ENCODE peak calls at places on chromosome 6, in seven cellular contexts. O, A, R, I, F, Z and P are unnamed samples.

GRCh38 chr6:153028261-153028660 is 25.8 kb upstream of the MTRF1L start:
- DNase-seq in O (no peak), A (no peak), R (no peak), I (no peak), F (no peak), Z (no peak), P (no peak)

GRCh38 chr6:111417181-111417585 is 65.8 kb downstream of the REV3L start:
- DNase-seq in O (no peak), A (no peak), R (no peak), I (peak), F (no peak), Z (no peak), P (no peak)

GRCh38 chr6:149974825-149975224 is 11.1 kb downstream of the ULBP1 start:
- DNase-seq in O (no peak), A (no peak), R (no peak), I (no peak), F (no peak), Z (no peak), P (no peak)

GRCh38 chr6:89221971-89222887 is 5.1 kb upstream of the GABRR1 start:
- DNase-seq in O (no peak), A (no peak), R (no peak), I (peak), F (no peak), Z (no peak), P (no peak)

GRCh38 chr6:18742406-18742805 is 355.3 kb downstream of the RNF144B start:
- DNase-seq in O (no peak), A (no peak), R (no peak), I (no peak), F (no peak), Z (no peak), P (no peak)

GRCh38 chr6:110307368-110307767 is 50.8 kb downstream of the METTL24 start:
- DNase-seq in O (no peak), A (no peak), R (no peak), I (no peak), F (no peak), Z (no peak), P (no peak)

GRCh38 chr6:15462717-15463525 is 199.9 kb downstream of the DTNBP1 start:
- DNase-seq in O (no peak), A (no peak), R (no peak), I (peak), F (no peak), Z (no peak), P (no peak)

GRCh38 chr6:128519931-128520435 is 416 bp downstream of the PTPRK start:
- DNase-seq in O (no peak), A (no peak), R (no peak), I (peak), F (no peak), Z (no peak), P (no peak)

GRCh38 chr6:139290787-139291294 is 957 bp downstream of the TXLNB start:
- DNase-seq in O (no peak), A (no peak), R (no peak), I (no peak), F (no peak), Z (peak), P (no peak)

GRCh38 chr6:19410477-19410876 is 426.7 kb upstream of the ID4 start:
- DNase-seq in O (no peak), A (no peak), R (no peak), I (no peak), F (no peak), Z (no peak), P (no peak)

GRCh38 chr6:130583268-130583667 is 217.5 kb downstream of the TMEM200A start:
- DNase-seq in O (no peak), A (no peak), R (no peak), I (no peak), F (no peak), Z (no peak), P (peak)

GRCh38 chr6:27133281-27134227 is 113.9 kb upstream of the PRSS16 start:
- DNase-seq in O (peak), A (no peak), R (peak), I (no peak), F (no peak), Z (peak), P (no peak)

GRCh38 chr6:80520195-80520594 is 413.7 kb downstream of the BCKDHB start:
- DNase-seq in O (no peak), A (no peak), R (no peak), I (no peak), F (no peak), Z (no peak), P (no peak)

GRCh38 chr6:117840541-117840983 is 66.5 kb upstream of the SLC35F1 start:
- DNase-seq in O (peak), A (no peak), R (peak), I (peak), F (peak), Z (no peak), P (no peak)

GRCh38 chr6:139161169-139161568 is 26.3 kb downstream of the HECA start:
- DNase-seq in O (peak), A (no peak), R (peak), I (no peak), F (no peak), Z (no peak), P (no peak)

GRCh38 chr6:1871936-1872335 is 262.2 kb downstream of the FOXC1 start:
- DNase-seq in O (no peak), A (no peak), R (no peak), I (peak), F (no peak), Z (no peak), P (no peak)

GRCh38 chr6:69957990-69958559 is 91.7 kb downstream of the COL19A1 start:
- DNase-seq in O (no peak), A (no peak), R (no peak), I (no peak), F (no peak), Z (no peak), P (no peak)

GRCh38 chr6:110250838-110251237 is 70.6 kb downstream of the CDC40 start:
- DNase-seq in O (no peak), A (no peak), R (peak), I (no peak), F (peak), Z (no peak), P (peak)

DNA sequence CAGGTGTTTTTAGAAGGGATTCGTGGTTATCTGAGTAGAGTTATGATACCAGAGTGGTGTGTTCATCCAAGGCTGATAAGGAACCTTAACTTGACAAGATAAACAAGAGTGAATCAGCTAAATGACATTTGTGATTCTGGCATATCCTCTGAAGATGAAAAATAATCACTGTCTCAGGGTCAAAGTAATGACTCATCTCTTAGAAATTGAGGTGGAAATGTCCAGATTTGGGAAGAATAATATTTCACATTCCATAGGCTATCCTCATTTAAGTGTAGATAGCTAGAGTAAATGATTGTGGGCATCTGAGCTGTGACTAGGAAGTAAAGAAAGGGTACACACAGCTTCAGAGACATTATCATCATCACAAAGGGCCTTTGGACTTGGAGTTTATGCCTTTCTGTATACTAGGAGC is 255.7 kb downstream of the GJA1 start:
- DNase-seq in O (no peak), A (no peak), R (no peak), I (no peak), F (no peak), Z (no peak), P (peak)
- TF ChIP-seq JUND in O (no peak), A (no peak), R (no peak), I (peak), F (no peak), Z (no peak), P (no peak)

DNA sequence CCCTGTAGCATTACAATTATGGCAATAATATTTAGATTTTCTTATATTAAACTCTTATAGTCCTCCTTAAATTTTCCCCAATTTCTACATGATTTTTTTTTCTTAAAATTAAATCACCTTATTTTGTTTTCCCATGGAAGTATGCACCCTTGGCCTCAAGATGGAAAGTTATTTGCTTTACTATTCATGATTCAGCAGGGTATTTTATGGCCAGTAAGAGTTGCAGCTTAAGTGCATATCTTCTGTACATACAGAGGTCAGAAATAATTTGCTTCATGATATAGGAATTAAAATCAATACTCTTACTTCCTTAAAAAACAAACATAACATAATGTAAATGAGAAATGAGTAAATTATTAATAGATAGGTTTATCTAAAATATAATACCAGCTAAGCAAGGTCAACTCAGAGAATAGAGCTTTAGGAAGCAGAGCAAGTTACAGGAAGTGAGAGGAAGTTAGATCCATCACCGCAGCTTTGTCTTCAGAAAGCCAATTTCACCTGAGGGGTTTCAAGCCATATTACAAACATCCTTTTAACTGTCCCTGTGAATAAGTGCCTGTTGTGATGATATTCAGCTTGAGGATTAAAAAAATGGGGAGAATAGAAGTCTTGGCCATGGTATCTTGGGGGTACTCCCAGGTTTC is 24.6 kb upstream of the HS3ST5 start:
- DNase-seq in O (no peak), A (no peak), R (no peak), I (no peak), F (no peak), Z (no peak), P (no peak)
- TF ChIP-seq JUND in O (no peak), A (no peak), R (no peak), I (no peak), F (no peak), Z (no peak), P (no peak)

GRCh38 chr6:140854363-140854762 is 1278.4 kb upstream of the GJE1 start:
- DNase-seq in O (no peak), A (no peak), R (no peak), I (no peak), F (no peak), Z (no peak), P (no peak)
- TF ChIP-seq JUND in O (no peak), A (no peak), R (no peak), I (no peak), F (no peak), Z (no peak), P (no peak)

DNA sequence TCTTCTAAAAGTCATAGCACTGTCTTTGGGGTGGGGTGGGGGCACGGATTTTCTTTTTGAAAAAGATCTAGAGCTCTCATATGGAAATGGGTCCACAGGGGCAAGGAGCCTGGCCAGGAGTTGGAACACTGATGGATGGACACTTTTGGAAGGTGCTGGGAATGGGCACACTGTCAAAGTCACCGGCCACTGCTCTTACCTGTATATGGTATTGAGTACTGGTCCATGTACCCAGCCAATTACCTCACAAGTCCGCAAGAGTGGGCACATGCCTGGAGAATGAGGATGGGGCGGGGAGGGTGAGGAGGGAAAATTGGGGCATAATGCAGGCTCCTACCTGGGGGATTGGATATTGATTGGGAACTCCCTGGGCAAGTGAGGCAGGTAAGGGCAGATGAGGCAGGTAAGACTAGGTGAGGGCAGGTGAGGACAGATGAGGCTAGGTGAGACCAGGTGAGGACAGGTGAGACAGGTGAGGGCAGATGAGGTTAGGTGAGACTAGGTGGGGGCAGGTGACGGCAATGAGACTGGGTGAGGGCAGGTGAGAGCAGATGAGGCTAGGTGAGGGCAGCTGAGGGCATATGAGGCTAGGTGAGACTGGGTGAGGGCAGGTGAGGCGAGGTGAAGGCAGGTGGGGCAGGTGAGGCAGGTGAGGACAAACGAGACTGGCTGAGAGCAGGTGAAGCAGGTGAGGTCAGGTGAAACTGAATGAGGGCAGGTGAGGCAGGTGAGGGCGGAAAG is 167.9 kb downstream of the NRN1 start:
- DNase-seq in O (no peak), A (no peak), R (no peak), I (no peak), F (no peak), Z (no peak), P (no peak)
- TF ChIP-seq JUND in O (no peak), A (no peak), R (no peak), I (no peak), F (no peak), Z (no peak), P (no peak)

GRCh38 chr6:28775052-28775376 is 148.8 kb downstream of the TRIM27 start:
- DNase-seq in O (no peak), A (no peak), R (no peak), I (no peak), F (no peak), Z (no peak), P (no peak)

GRCh38 chr6:28770732-28771131 is 153.1 kb downstream of the TRIM27 start:
- DNase-seq in O (no peak), A (no peak), R (no peak), I (no peak), F (no peak), Z (no peak), P (no peak)

GRCh38 chr6:28774292-28775051 is 149.3 kb downstream of the TRIM27 start:
- DNase-seq in O (no peak), A (no peak), R (no peak), I (no peak), F (no peak), Z (no peak), P (no peak)

GRCh38 chr6:28771401-28772267 is 152.2 kb downstream of the TRIM27 start:
- DNase-seq in O (no peak), A (no peak), R (no peak), I (no peak), F (peak), Z (no peak), P (no peak)

GRCh38 chr6:28772480-28773381 is 151.1 kb downstream of the TRIM27 start:
- DNase-seq in O (peak), A (no peak), R (no peak), I (no peak), F (peak), Z (no peak), P (no peak)
- TF ChIP-seq JUND in O (peak), A (no peak), R (no peak), I (no peak), F (peak), Z (no peak), P (no peak)